ENCODE peak calls at places on chromosomes 7 and 10, in seven cellular contexts. Q is cardiac muscle cell, A is cardiac fibroblast, M is neural crest cell, V is ELR, C is fibroblast of pulmonary artery, P is C1 segment of cervical spinal cord. J is an unnamed sample.

GRCh38 chr10:107914450-107915276 is 750.2 kb upstream of the SORCS1 start:
- DNase-seq in A (no peak), Q (peak), V (no peak), C (no peak), M (peak), P (no peak), J (no peak)

GRCh38 chr10:78248651-78249464 is 215.2 kb downstream of the RPS24 start:
- DNase-seq in A (peak), M (no peak), C (peak), Q (no peak), V (no peak), P (no peak), J (no peak)

GRCh38 chr7:112124367-112124766 is 81.8 kb downstream of the DOCK4 start:
- DNase-seq in Q (no peak), V (no peak), P (no peak), C (no peak), M (no peak), A (no peak), J (no peak)

GRCh38 chr10:52950578-52950977 is 178.0 kb upstream of the MBL2 start:
- DNase-seq in V (no peak), Q (no peak), C (no peak), M (no peak), P (no peak), A (no peak), J (no peak)

GRCh38 chr7:143910473-143911248 is 8.7 kb upstream of the TCAF1 start:
- DNase-seq in Q (no peak), P (no peak), M (no peak), A (peak), C (no peak), V (no peak), J (no peak)

GRCh38 chr7:93773446-93773845 is 117.1 kb downstream of the TFPI2 start:
- DNase-seq in A (no peak), V (no peak), Q (no peak), P (no peak), C (no peak), M (no peak), J (no peak)

GRCh38 chr7:66250711-66251110 is 45.6 kb downstream of the TPST1 start:
- DNase-seq in C (peak), P (no peak), V (peak), M (no peak), A (peak), Q (no peak), J (no peak)

GRCh38 chr10:122306744-122307143 is 35.6 kb downstream of the BTBD16 start:
- DNase-seq in M (no peak), A (no peak), Q (no peak), V (no peak), C (no peak), P (no peak), J (no peak)

GRCh38 chr10:127216786-127217185 is 20.4 kb upstream of the INSYN2A start:
- DNase-seq in V (no peak), A (peak), Q (no peak), P (no peak), M (no peak), C (no peak), J (no peak)

GRCh38 chr10:91201213-91201996 is 19.1 kb upstream of the PCGF5 start:
- DNase-seq in V (no peak), P (no peak), C (no peak), Q (no peak), M (no peak), A (peak), J (no peak)

GRCh38 chr7:76303829-76304505 is 1.5 kb downstream of the HSPB1 start:
- DNase-seq in P (no peak), V (peak), M (no peak), Q (no peak), A (peak), C (no peak), J (peak)

GRCh38 chr10:101774589-101775272 is 1.2 kb downstream of the FGF8 start:
- DNase-seq in M (no peak), Q (no peak), P (no peak), A (no peak), C (no peak), V (no peak), J (no peak)

GRCh38 chr10:90920986-90921643 is at the start of gene ANKRD1:
- DNase-seq in M (no peak), A (peak), P (no peak), V (peak), C (peak), Q (peak), J (no peak)

GRCh38 chr7:674454-675410 is 51.8 kb upstream of the DNAAF5 start:
- DNase-seq in Q (no peak), C (peak), P (no peak), V (no peak), M (no peak), A (no peak), J (no peak)

J was measured in K562.